ENCODE peak calls at places on chromosomes 1 and 21, in ten cellular contexts. One of them, this sample, is unnamed.

GRCh38 chr1:2210786-2211185 is 16.2 kb upstream of the FAAP20 start:
- DNase-seq in IMR-90: no peak
- DNase-seq in HCT116: no peak
- DNase-seq in stomach: no peak
- DNase-seq in heart left ventricle: no peak
- DNase-seq in mammary epithelial cell: no peak
- DNase-seq in CD8-positive, alpha-beta T cell: no peak
- DNase-seq in small intestine: no peak
- DNase-seq in WERI-Rb-1: no peak
- DNase-seq in ovary: peak; percentile 21
- DNase-seq in this sample: no peak

GRCh38 chr1:184258525-184258924 is 128.3 kb upstream of the C1orf21 start:
- DNase-seq in HCT116: no peak
- DNase-seq in mammary epithelial cell: no peak
- DNase-seq in WERI-Rb-1: no peak
- DNase-seq in ovary: no peak
- DNase-seq in heart left ventricle: peak; percentile 35
- DNase-seq in small intestine: no peak
- DNase-seq in IMR-90: no peak
- DNase-seq in CD8-positive, alpha-beta T cell: no peak
- DNase-seq in stomach: no peak
- DNase-seq in this sample: no peak

GRCh38 chr1:186574951-186575747 is 105.1 kb downstream of the PTGS2 start:
- DNase-seq in stomach: no peak
- DNase-seq in IMR-90: no peak
- DNase-seq in WERI-Rb-1: no peak
- DNase-seq in heart left ventricle: no peak
- DNase-seq in mammary epithelial cell: no peak
- DNase-seq in ovary: no peak
- DNase-seq in small intestine: no peak
- DNase-seq in CD8-positive, alpha-beta T cell: no peak
- DNase-seq in HCT116: no peak
- DNase-seq in this sample: no peak

GRCh38 chr1:42259739-42260064 is 75.3 kb downstream of the FOXJ3 start:
- DNase-seq in HCT116: no peak
- DNase-seq in IMR-90: peak; percentile 42
- DNase-seq in CD8-positive, alpha-beta T cell: no peak
- DNase-seq in heart left ventricle: no peak
- DNase-seq in ovary: no peak
- DNase-seq in stomach: no peak
- DNase-seq in WERI-Rb-1: no peak
- DNase-seq in small intestine: no peak
- DNase-seq in mammary epithelial cell: peak; percentile 39
- DNase-seq in this sample: no peak

GRCh38 chr1:23657659-23658275 is 33.8 kb upstream of the RPL11 start:
- DNase-seq in stomach: peak; percentile 54
- DNase-seq in mammary epithelial cell: peak; percentile 11
- DNase-seq in heart left ventricle: peak; percentile 41
- DNase-seq in small intestine: peak; percentile 59
- DNase-seq in HCT116: peak; percentile 60
- DNase-seq in IMR-90: peak; percentile 35
- DNase-seq in ovary: peak; percentile 28
- DNase-seq in CD8-positive, alpha-beta T cell: no peak
- DNase-seq in WERI-Rb-1: peak; percentile 82
- DNase-seq in this sample: no peak

GRCh38 chr1:40312238-40313205 is 4.6 kb downstream of the COL9A2 start:
- DNase-seq in ovary: no peak
- DNase-seq in small intestine: peak; percentile 53
- DNase-seq in HCT116: no peak
- DNase-seq in stomach: peak; percentile 81
- DNase-seq in heart left ventricle: peak; percentile 37
- DNase-seq in WERI-Rb-1: no peak
- DNase-seq in mammary epithelial cell: no peak
- DNase-seq in CD8-positive, alpha-beta T cell: no peak
- DNase-seq in IMR-90: no peak
- DNase-seq in this sample: no peak

GRCh38 chr1:22790232-22791008 is 79.8 kb downstream of the EPHB2 start:
- DNase-seq in mammary epithelial cell: no peak
- DNase-seq in stomach: no peak
- DNase-seq in ovary: peak; percentile 37
- DNase-seq in IMR-90: no peak
- DNase-seq in CD8-positive, alpha-beta T cell: no peak
- DNase-seq in heart left ventricle: peak; percentile 42
- DNase-seq in WERI-Rb-1: no peak
- DNase-seq in HCT116: no peak
- DNase-seq in small intestine: peak; percentile 72
- DNase-seq in this sample: no peak

GRCh38 chr1:236489710-236490377 is 33.9 kb upstream of the LGALS8 start:
- DNase-seq in mammary epithelial cell: peak; percentile 41
- DNase-seq in ovary: no peak
- DNase-seq in CD8-positive, alpha-beta T cell: no peak
- DNase-seq in HCT116: peak; percentile 63
- DNase-seq in stomach: peak; percentile 31
- DNase-seq in heart left ventricle: no peak
- DNase-seq in IMR-90: peak; percentile 55
- DNase-seq in WERI-Rb-1: peak; percentile 45
- DNase-seq in small intestine: peak; percentile 68
- DNase-seq in this sample: peak; percentile 10

GRCh38 chr21:41250519-41250918 is 66.1 kb upstream of the FAM3B start:
- DNase-seq in IMR-90: peak; percentile 30
- DNase-seq in mammary epithelial cell: peak; percentile 66
- DNase-seq in heart left ventricle: no peak
- DNase-seq in ovary: no peak
- DNase-seq in stomach: peak; percentile 63
- DNase-seq in HCT116: no peak
- DNase-seq in small intestine: no peak
- DNase-seq in CD8-positive, alpha-beta T cell: no peak
- DNase-seq in WERI-Rb-1: no peak
- DNase-seq in this sample: no peak

GRCh38 chr1:204923626-204924012 is 53.0 kb downstream of the NFASC start:
- DNase-seq in heart left ventricle: no peak
- DNase-seq in CD8-positive, alpha-beta T cell: no peak
- DNase-seq in ovary: no peak
- DNase-seq in stomach: no peak
- DNase-seq in mammary epithelial cell: no peak
- DNase-seq in WERI-Rb-1: no peak
- DNase-seq in HCT116: no peak
- DNase-seq in IMR-90: no peak
- DNase-seq in small intestine: no peak
- DNase-seq in this sample: no peak

GRCh38 chr1:204927673-204928641 is 57.3 kb downstream of the NFASC start:
- DNase-seq in WERI-Rb-1: peak; percentile 97
- DNase-seq in small intestine: no peak
- DNase-seq in HCT116: no peak
- DNase-seq in stomach: no peak
- DNase-seq in IMR-90: no peak
- DNase-seq in heart left ventricle: no peak
- DNase-seq in CD8-positive, alpha-beta T cell: no peak
- DNase-seq in mammary epithelial cell: no peak
- DNase-seq in ovary: no peak
- DNase-seq in this sample: no peak

GRCh38 chr1:204924013-204924759 is 53.5 kb downstream of the NFASC start:
- DNase-seq in IMR-90: no peak
- DNase-seq in CD8-positive, alpha-beta T cell: no peak
- DNase-seq in WERI-Rb-1: peak; percentile 91
- DNase-seq in heart left ventricle: no peak
- DNase-seq in ovary: no peak
- DNase-seq in stomach: no peak
- DNase-seq in HCT116: no peak
- DNase-seq in mammary epithelial cell: no peak
- DNase-seq in small intestine: no peak
- DNase-seq in this sample: no peak

GRCh38 chr1:204923209-204923608 is 52.5 kb downstream of the NFASC start:
- DNase-seq in heart left ventricle: no peak
- DNase-seq in HCT116: no peak
- DNase-seq in mammary epithelial cell: no peak
- DNase-seq in ovary: no peak
- DNase-seq in stomach: no peak
- DNase-seq in IMR-90: no peak
- DNase-seq in CD8-positive, alpha-beta T cell: no peak
- DNase-seq in WERI-Rb-1: peak; percentile 100
- DNase-seq in small intestine: no peak
- DNase-seq in this sample: no peak

DNA sequence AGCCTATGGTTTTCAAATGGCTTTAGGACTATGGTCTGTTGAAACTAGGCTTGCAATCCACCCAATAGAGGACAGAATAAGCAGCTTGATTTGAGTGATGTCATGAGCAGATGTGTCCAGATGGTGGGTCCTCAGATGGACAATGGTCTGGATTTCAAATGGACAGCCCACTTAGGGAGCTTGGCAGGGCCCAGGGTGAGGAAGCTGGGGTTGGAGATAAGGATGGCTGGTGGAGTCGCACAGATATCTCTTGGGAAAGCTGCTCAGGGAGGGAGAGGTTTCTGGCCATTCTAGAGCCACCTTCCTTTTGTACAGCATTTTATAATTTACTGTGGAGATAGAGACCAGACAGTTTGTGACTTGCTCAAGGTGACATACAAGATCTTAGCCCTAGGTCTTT is 55.0 kb downstream of the NFASC start:
- DNase-seq in heart left ventricle: no peak
- DNase-seq in WERI-Rb-1: peak; percentile 40
- DNase-seq in mammary epithelial cell: no peak
- DNase-seq in ovary: no peak
- DNase-seq in small intestine: no peak
- DNase-seq in HCT116: no peak
- DNase-seq in IMR-90: no peak
- DNase-seq in stomach: no peak
- DNase-seq in CD8-positive, alpha-beta T cell: no peak
- DNase-seq in this sample: no peak
- H3K27ac ChIP-seq in heart left ventricle: no peak overlapping the region
- H3K27ac ChIP-seq in WERI-Rb-1: peak overlapping the region; percentile 96
- H3K27ac ChIP-seq in mammary epithelial cell: no peak overlapping the region
- H3K27ac ChIP-seq in ovary: no peak overlapping the region
- H3K27ac ChIP-seq in small intestine: no peak overlapping the region
- H3K27ac ChIP-seq in HCT116: no peak overlapping the region
- H3K27ac ChIP-seq in IMR-90: no peak overlapping the region
- H3K27ac ChIP-seq in stomach: no peak overlapping the region
- H3K27ac ChIP-seq in CD8-positive, alpha-beta T cell: no peak overlapping the region
- H3K27ac ChIP-seq in this sample: no peak overlapping the region

GRCh38 chr1:221794079-221794670 is 52.3 kb upstream of the DUSP10 start:
- DNase-seq in stomach: no peak
- DNase-seq in IMR-90: peak; percentile 77
- DNase-seq in CD8-positive, alpha-beta T cell: no peak
- DNase-seq in small intestine: no peak
- DNase-seq in WERI-Rb-1: no peak
- DNase-seq in mammary epithelial cell: peak; percentile 88
- DNase-seq in heart left ventricle: no peak
- DNase-seq in ovary: no peak
- DNase-seq in HCT116: no peak
- DNase-seq in this sample: no peak
- H3K27ac ChIP-seq in stomach: no peak overlapping the region
- H3K27ac ChIP-seq in IMR-90: peak overlapping the region; percentile 10
- H3K27ac ChIP-seq in CD8-positive, alpha-beta T cell: no peak overlapping the region
- H3K27ac ChIP-seq in small intestine: no peak overlapping the region
- H3K27ac ChIP-seq in WERI-Rb-1: no peak overlapping the region
- H3K27ac ChIP-seq in mammary epithelial cell: no peak overlapping the region
- H3K27ac ChIP-seq in heart left ventricle: no peak overlapping the region
- H3K27ac ChIP-seq in ovary: no peak overlapping the region
- H3K27ac ChIP-seq in HCT116: no peak overlapping the region
- H3K27ac ChIP-seq in this sample: no peak overlapping the region

GRCh38 chr1:201791775-201792166 is 37.2 kb upstream of the IPO9 start:
- DNase-seq in stomach: no peak
- DNase-seq in CD8-positive, alpha-beta T cell: no peak
- DNase-seq in mammary epithelial cell: peak; percentile 36
- DNase-seq in WERI-Rb-1: no peak
- DNase-seq in small intestine: no peak
- DNase-seq in ovary: peak; percentile 20
- DNase-seq in heart left ventricle: peak; percentile 73
- DNase-seq in IMR-90: peak; percentile 63
- DNase-seq in HCT116: no peak
- DNase-seq in this sample: no peak

GRCh38 chr1:201791051-201791774 is 37.7 kb upstream of the IPO9 start:
- DNase-seq in small intestine: no peak
- DNase-seq in mammary epithelial cell: no peak
- DNase-seq in ovary: no peak
- DNase-seq in HCT116: no peak
- DNase-seq in stomach: no peak
- DNase-seq in heart left ventricle: no peak
- DNase-seq in CD8-positive, alpha-beta T cell: no peak
- DNase-seq in IMR-90: peak; percentile 28
- DNase-seq in WERI-Rb-1: no peak
- DNase-seq in this sample: no peak

GRCh38 chr1:201792534-201793305 is 36.2 kb upstream of the IPO9 start:
- DNase-seq in HCT116: peak; percentile 70
- DNase-seq in IMR-90: peak; percentile 85
- DNase-seq in CD8-positive, alpha-beta T cell: peak; percentile 61
- DNase-seq in small intestine: peak; percentile 83
- DNase-seq in ovary: peak; percentile 62
- DNase-seq in mammary epithelial cell: peak; percentile 71
- DNase-seq in heart left ventricle: peak; percentile 73
- DNase-seq in WERI-Rb-1: peak; percentile 95
- DNase-seq in stomach: peak; percentile 81
- DNase-seq in this sample: no peak

GRCh38 chr1:201795066-201795465 is 33.9 kb upstream of the IPO9 start:
- DNase-seq in ovary: no peak
- DNase-seq in mammary epithelial cell: no peak
- DNase-seq in CD8-positive, alpha-beta T cell: no peak
- DNase-seq in heart left ventricle: no peak
- DNase-seq in stomach: no peak
- DNase-seq in small intestine: no peak
- DNase-seq in WERI-Rb-1: no peak
- DNase-seq in HCT116: peak; percentile 13
- DNase-seq in IMR-90: no peak
- DNase-seq in this sample: no peak

DNA sequence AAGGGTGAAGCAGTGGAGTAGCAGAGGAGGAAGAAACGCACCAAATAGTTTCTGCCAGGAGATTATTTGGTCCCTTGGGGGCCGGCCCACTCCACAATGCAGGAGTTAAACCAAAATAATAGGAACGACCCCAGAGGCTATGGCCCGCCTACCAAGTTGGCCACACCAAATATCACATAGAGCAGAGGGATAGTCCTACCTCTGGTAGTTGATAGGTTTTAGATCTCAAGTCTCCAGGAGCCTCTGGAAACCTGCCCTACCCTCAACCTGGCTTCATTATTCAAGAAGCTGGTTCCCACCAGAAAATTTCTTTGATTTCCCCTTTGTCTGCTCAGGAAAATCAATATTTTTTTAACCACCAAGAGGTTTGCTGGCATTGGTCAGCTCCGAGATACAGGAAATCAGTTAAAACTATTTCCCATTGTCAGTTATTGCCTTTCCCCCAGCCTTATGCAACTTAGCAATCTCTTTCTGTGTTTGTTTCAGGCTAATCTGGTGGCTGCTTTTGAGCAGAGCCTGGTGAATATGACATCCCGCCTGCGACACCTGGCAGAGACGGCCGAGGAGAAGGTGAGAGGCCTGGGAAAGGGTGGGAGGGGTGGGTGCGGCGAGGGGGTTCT is 35.5 kb upstream of the IPO9 start:
- DNase-seq in CD8-positive, alpha-beta T cell: no peak
- DNase-seq in mammary epithelial cell: no peak
- DNase-seq in small intestine: no peak
- DNase-seq in IMR-90: no peak
- DNase-seq in ovary: no peak
- DNase-seq in HCT116: no peak
- DNase-seq in stomach: no peak
- DNase-seq in heart left ventricle: no peak
- DNase-seq in WERI-Rb-1: no peak
- DNase-seq in this sample: no peak
- H3K27ac ChIP-seq in CD8-positive, alpha-beta T cell: no peak overlapping the region
- H3K27ac ChIP-seq in mammary epithelial cell: no peak overlapping the region
- H3K27ac ChIP-seq in small intestine: no peak overlapping the region
- H3K27ac ChIP-seq in IMR-90: no peak overlapping the region
- H3K27ac ChIP-seq in ovary: no peak overlapping the region
- H3K27ac ChIP-seq in HCT116: no peak overlapping the region
- H3K27ac ChIP-seq in stomach: peak overlapping the region; percentile 77
- H3K27ac ChIP-seq in heart left ventricle: peak overlapping the region; percentile 51
- H3K27ac ChIP-seq in WERI-Rb-1: no peak overlapping the region
- H3K27ac ChIP-seq in this sample: no peak overlapping the region

GRCh38 chr1:160045653-160046052 is 13.9 kb upstream of the PIGM start:
- DNase-seq in HCT116: no peak
- DNase-seq in IMR-90: no peak
- DNase-seq in CD8-positive, alpha-beta T cell: no peak
- DNase-seq in ovary: no peak
- DNase-seq in WERI-Rb-1: no peak
- DNase-seq in stomach: no peak
- DNase-seq in small intestine: peak; percentile 49
- DNase-seq in mammary epithelial cell: no peak
- DNase-seq in heart left ventricle: no peak
- DNase-seq in this sample: no peak
- H3K27ac ChIP-seq in HCT116: no peak overlapping the region
- H3K27ac ChIP-seq in IMR-90: no peak overlapping the region
- H3K27ac ChIP-seq in CD8-positive, alpha-beta T cell: no peak overlapping the region
- H3K27ac ChIP-seq in ovary: no peak overlapping the region
- H3K27ac ChIP-seq in WERI-Rb-1: no peak overlapping the region
- H3K27ac ChIP-seq in stomach: no peak overlapping the region
- H3K27ac ChIP-seq in small intestine: no peak overlapping the region
- H3K27ac ChIP-seq in mammary epithelial cell: no peak overlapping the region
- H3K27ac ChIP-seq in heart left ventricle: no peak overlapping the region
- H3K27ac ChIP-seq in this sample: no peak overlapping the region